ENCODE peak calls at places on chromosomes 6 and 20, in four cellular contexts. A is fibroblast of lung, X is HCT116, J is neural progenitor cell. Q is an unnamed sample. For H3K4me1, the result is how much of the 10 kb centered on the place peaks cover.

GRCh38 chr6:158027590-158028285 is 46.1 kb downstream of the SYNJ2 start:
- DNase-seq in A (no peak), X (no peak), J (no peak), Q (no peak)

GRCh38 chr6:118908441-118908840 is 14.5 kb downstream of the ASF1A start:
- DNase-seq in A (peak), X (no peak), J (no peak), Q (no peak)

GRCh38 chr6:88869263-88870023 is 94.0 kb downstream of the RNGTT start:
- DNase-seq in A (peak), X (no peak), J (no peak), Q (no peak)

GRCh38 chr6:45531999-45532605 is 154.4 kb upstream of the SUPT3H start:
- DNase-seq in A (no peak), X (no peak), J (no peak), Q (no peak)

GRCh38 chr6:11370191-11371018 is 137.9 kb upstream of the NEDD9 start:
- DNase-seq in A (peak), X (no peak), J (no peak), Q (no peak)

GRCh38 chr6:80523531-80523970 is 417.1 kb downstream of the BCKDHB start:
- DNase-seq in A (peak), X (no peak), J (peak), Q (no peak)

GRCh38 chr6:125867483-125867935 is 76.7 kb downstream of the NCOA7 start:
- DNase-seq in A (peak), X (peak), J (peak), Q (no peak)

GRCh38 chr6:30877419-30878262 is 6.7 kb upstream of the DDR1 start:
- DNase-seq in A (peak), X (peak), J (peak), Q (peak)

GRCh38 chr6:30752164-30752927 is 8.0 kb upstream of the IER3 start:
- DNase-seq in A (peak), X (peak), J (no peak), Q (no peak)

GRCh38 chr6:36546664-36546957 is 668 bp downstream of the STK38 start:
- DNase-seq in A (no peak), X (no peak), J (no peak), Q (no peak)

GRCh38 chr20:44586289-44586911 is 4.0 kb downstream of the PKIG start:
- DNase-seq in A (no peak), X (no peak), J (no peak), Q (no peak)

DNA sequence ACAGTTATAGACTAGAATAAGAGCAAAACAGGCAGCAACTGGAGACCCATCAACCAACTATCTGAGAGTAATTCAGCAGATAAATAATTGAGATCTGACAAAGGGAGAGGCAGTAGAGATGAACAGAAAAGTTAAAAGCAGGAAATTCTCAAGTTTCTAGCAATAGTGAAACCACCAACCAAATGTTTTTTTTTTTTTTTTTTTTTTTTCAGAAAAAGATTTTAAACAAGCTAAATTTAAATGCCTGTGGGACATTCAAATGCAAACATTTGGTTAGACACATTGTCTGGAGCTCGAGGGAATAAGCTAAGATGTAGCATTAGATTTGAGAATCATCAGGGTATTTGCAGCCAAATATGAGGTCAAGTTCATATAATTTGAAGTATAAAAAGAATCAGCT is 16.4 kb downstream of the RANBP9 start:
- DNase-seq in A (peak), X (no peak), J (no peak), Q (no peak)
- H3K4me1 ChIP-seq in A (under half), X (under half), J (under half), Q (under half)

DNA sequence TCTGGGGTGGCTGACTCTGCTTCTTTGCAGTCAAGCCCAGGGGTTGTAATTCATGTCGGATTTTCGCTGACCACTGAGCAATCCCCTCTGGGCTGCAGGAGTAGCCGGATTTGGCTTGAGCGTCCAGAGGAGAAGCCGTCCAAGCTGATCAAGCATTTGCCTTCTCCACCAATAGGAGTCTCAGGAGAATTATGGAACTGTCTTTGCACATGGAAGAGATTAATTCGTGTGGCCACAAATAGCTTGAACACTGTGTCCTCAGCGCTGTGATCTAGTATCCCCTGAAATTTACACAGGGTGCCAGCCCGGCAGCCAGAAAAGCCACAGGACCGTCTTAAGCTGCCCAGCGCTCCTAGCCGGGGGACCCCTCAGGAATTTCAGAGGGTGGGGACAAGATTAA is 37.1 kb downstream of the EYA2 start:
- DNase-seq in A (no peak), X (no peak), J (no peak), Q (no peak)
- H3K27ac ChIP-seq in A (no peak), X (no peak), J (no peak), Q (no peak)

DNA sequence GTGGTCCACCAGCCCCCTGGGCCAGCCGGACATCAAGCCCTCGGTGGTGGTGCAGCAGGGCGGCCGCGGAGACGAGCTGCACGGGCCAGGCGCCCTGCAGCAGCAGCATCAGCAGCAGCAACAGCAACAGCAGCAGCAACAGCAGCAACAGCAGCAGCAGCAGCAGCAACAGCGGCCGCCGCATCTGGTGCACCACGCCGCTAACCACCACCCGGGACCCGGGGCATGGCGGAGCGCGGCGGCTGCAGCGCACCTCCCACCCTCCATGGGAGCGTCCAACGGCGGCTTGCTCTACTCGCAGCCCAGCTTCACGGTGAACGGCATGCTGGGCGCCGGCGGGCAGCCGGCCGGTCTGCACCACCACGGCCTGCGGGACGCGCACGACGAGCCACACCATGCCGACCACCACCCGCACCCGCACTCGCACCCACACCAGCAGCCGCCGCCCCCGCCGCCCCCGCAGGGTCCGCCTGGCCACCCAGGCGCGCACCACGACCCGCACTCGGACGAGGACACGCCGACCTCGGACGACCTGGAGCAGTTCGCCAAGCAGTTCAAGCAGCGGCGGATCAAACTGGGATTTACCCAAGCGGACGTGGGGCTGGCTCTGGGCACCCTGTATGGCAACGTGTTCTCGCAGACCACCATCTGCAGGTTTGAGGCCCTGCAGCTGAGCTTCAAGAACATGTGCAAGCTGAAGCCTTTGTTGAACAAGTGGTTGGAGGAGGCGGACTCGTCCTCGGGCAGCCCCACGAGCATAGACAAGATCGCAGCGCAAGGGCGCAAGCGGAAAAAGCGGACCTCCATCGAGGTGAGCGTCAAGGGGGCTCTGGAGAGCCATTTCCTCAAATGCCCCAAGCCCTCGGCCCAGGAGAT is 1.0 kb downstream of the POU3F2 start:
- DNase-seq in A (peak), X (no peak), J (peak), Q (no peak)
- TF ChIP-seq EZH2 in A (peak), X (no peak), J (peak), Q (no peak)

GRCh38 chr6:43806758-43807227 is 36.8 kb downstream of the VEGFA start:
- DNase-seq in A (no peak), X (no peak), J (no peak), Q (no peak)
- H3K4me1 ChIP-seq in A (under half), X (under half), J (under half), Q (under half)

GRCh38 chr6:14549871-14550270 is 432.3 kb downstream of the CD83 start:
- DNase-seq in A (no peak), X (no peak), J (no peak), Q (no peak)
- H3K27ac ChIP-seq in A (no peak), X (no peak), J (no peak), Q (no peak)